ENCODE peak calls at places on chromosome 16, in nine cellular contexts. G is uterus, T is A549, X is NB4, Q is right lobe of liver, F is GM12892, W is heart left ventricle, J is H54, H is K562. N is an unnamed sample.

GRCh38 chr16:73616186-73616585 is 568.3 kb upstream of the ZFHX3 start:
- DNase-seq in G (no peak), T (peak), X (peak), Q (no peak), F (no peak), W (no peak), J (no peak), H (peak), N (no peak)

GRCh38 chr16:72404299-72404698 is 232.3 kb upstream of the PMFBP1 start:
- DNase-seq in G (no peak), T (no peak), X (no peak), Q (no peak), F (no peak), W (no peak), J (no peak), H (no peak), N (no peak)

GRCh38 chr16:57791156-57791902 is 11.0 kb downstream of the KIFC3 start:
- DNase-seq in G (no peak), T (no peak), X (peak), Q (no peak), F (no peak), W (peak), J (no peak), H (no peak), N (no peak)

GRCh38 chr16:48373258-48374050 is 11.8 kb downstream of the SIAH1 start:
- DNase-seq in G (no peak), T (no peak), X (no peak), Q (no peak), F (no peak), W (no peak), J (no peak), H (no peak), N (no peak)

GRCh38 chr16:4935231-4935855 is 1.6 kb downstream of the PPL start:
- DNase-seq in G (peak), T (no peak), X (peak), Q (peak), F (no peak), W (peak), J (no peak), H (no peak), N (no peak)

GRCh38 chr16:49458221-49458620 is 84.6 kb downstream of the C16orf78 start:
- DNase-seq in G (no peak), T (no peak), X (no peak), Q (no peak), F (no peak), W (no peak), J (no peak), H (no peak), N (no peak)

GRCh38 chr16:81778861-81779539 is at the start of gene PLCG2:
- DNase-seq in G (peak), T (peak), X (peak), Q (peak), F (peak), W (peak), J (peak), H (peak), N (peak)

GRCh38 chr16:50263940-50264929 is 2.1 kb upstream of the ADCY7 start:
- DNase-seq in G (no peak), T (peak), X (peak), Q (no peak), F (no peak), W (peak), J (no peak), H (no peak), N (peak)

GRCh38 chr16:84851192-84852127 is 31.7 kb downstream of the CRISPLD2 start:
- DNase-seq in G (no peak), T (peak), X (no peak), Q (peak), F (no peak), W (peak), J (peak), H (no peak), N (no peak)

GRCh38 chr16:30837904-30838303 is 50.9 kb upstream of the ZNF629 start:
- DNase-seq in G (no peak), T (no peak), X (no peak), Q (no peak), F (no peak), W (no peak), J (no peak), H (no peak), N (no peak)

GRCh38 chr16:53511403-53512280 is 8.6 kb upstream of the AKTIP start:
- DNase-seq in G (no peak), T (peak), X (no peak), Q (peak), F (no peak), W (no peak), J (no peak), H (no peak), N (no peak)

GRCh38 chr16:57672824-57673223 is 4.7 kb downstream of the ADGRG3 start:
- DNase-seq in G (no peak), T (no peak), X (no peak), Q (no peak), F (no peak), W (no peak), J (no peak), H (no peak), N (no peak)

GRCh38 chr16:81697886-81698635 is 81.0 kb upstream of the PLCG2 start:
- DNase-seq in G (peak), T (no peak), X (no peak), Q (peak), F (no peak), W (peak), J (no peak), H (no peak), N (no peak)

GRCh38 chr16:56848955-56849689 is 15.9 kb upstream of the SLC12A3 start:
- DNase-seq in G (peak), T (no peak), X (no peak), Q (no peak), F (no peak), W (no peak), J (peak), H (no peak), N (no peak)

GRCh38 chr16:15041260-15042011 is 14.4 kb downstream of the NTAN1 start:
- DNase-seq in G (peak), T (no peak), X (no peak), Q (peak), F (no peak), W (peak), J (no peak), H (peak), N (peak)

GRCh38 chr16:84043486-84044107 is 1.0 kb upstream of the SLC38A8 start:
- DNase-seq in G (no peak), T (no peak), X (no peak), Q (no peak), F (no peak), W (peak), J (no peak), H (peak), N (peak)

GRCh38 chr16:84740596-84741071 is 40.8 kb downstream of the USP10 start:
- DNase-seq in G (no peak), T (no peak), X (no peak), Q (no peak), F (no peak), W (no peak), J (no peak), H (no peak), N (no peak)

GRCh38 chr16:57593021-57593420 is 35.4 kb upstream of the ADGRG1 start:
- DNase-seq in G (no peak), T (no peak), X (no peak), Q (no peak), F (no peak), W (no peak), J (no peak), H (no peak), N (no peak)

GRCh38 chr16:27241658-27242057 is 26.9 kb downstream of the NSMCE1 start:
- DNase-seq in G (peak), T (no peak), X (no peak), Q (no peak), F (no peak), W (no peak), J (no peak), H (no peak), N (no peak)

GRCh38 chr16:11546522-11547485 is 39.9 kb downstream of the LITAF start:
- DNase-seq in G (no peak), T (peak), X (no peak), Q (no peak), F (no peak), W (no peak), J (no peak), H (no peak), N (no peak)

GRCh38 chr16:49399594-49400364 is 26.2 kb downstream of the C16orf78 start:
- DNase-seq in G (no peak), T (no peak), X (no peak), Q (no peak), F (peak), W (no peak), J (no peak), H (no peak), N (no peak)

GRCh38 chr16:78177927-78178326 is 78.5 kb downstream of the WWOX start:
- DNase-seq in G (no peak), T (no peak), X (peak), Q (no peak), F (no peak), W (no peak), J (no peak), H (no peak), N (no peak)

GRCh38 chr16:47461598-47462266 is 601 bp downstream of the PHKB start:
- DNase-seq in G (no peak), T (peak), X (peak), Q (no peak), F (no peak), W (no peak), J (peak), H (peak), N (peak)

GRCh38 chr16:30846649-30847402 is 47.1 kb downstream of the BCL7C start:
- DNase-seq in G (no peak), T (no peak), X (no peak), Q (no peak), F (no peak), W (no peak), J (no peak), H (no peak), N (no peak)

GRCh38 chr16:84836234-84836647 is 16.5 kb downstream of the CRISPLD2 start:
- DNase-seq in G (peak), T (peak), X (no peak), Q (no peak), F (no peak), W (peak), J (peak), H (no peak), N (no peak)

GRCh38 chr16:50985733-50986132 is 165.3 kb downstream of the SALL1 start:
- DNase-seq in G (no peak), T (no peak), X (no peak), Q (no peak), F (no peak), W (no peak), J (no peak), H (no peak), N (no peak)

GRCh38 chr16:23521037-23521743 is 10.9 kb upstream of the GGA2 start:
- DNase-seq in G (no peak), T (no peak), X (peak), Q (no peak), F (no peak), W (no peak), J (no peak), H (no peak), N (no peak)

GRCh38 chr16:49274936-49275730 is 6.5 kb downstream of the CBLN1 start:
- DNase-seq in G (no peak), T (no peak), X (no peak), Q (no peak), F (no peak), W (no peak), J (no peak), H (no peak), N (no peak)

GRCh38 chr16:14528306-14528948 is 101.6 kb downstream of the PARN start:
- DNase-seq in G (no peak), T (peak), X (no peak), Q (no peak), F (no peak), W (no peak), J (no peak), H (no peak), N (no peak)

GRCh38 chr16:16073884-16074781 is 124.7 kb downstream of the ABCC1 start:
- DNase-seq in G (no peak), T (peak), X (peak), Q (no peak), F (no peak), W (no peak), J (peak), H (no peak), N (peak)

GRCh38 chr16:88758227-88758943 is 26.6 kb downstream of the PIEZO1 start:
- DNase-seq in G (no peak), T (no peak), X (no peak), Q (no peak), F (no peak), W (no peak), J (peak), H (no peak), N (no peak)

GRCh38 chr16:88759976-88760350 is 25.1 kb downstream of the PIEZO1 start:
- DNase-seq in G (no peak), T (no peak), X (no peak), Q (no peak), F (no peak), W (no peak), J (no peak), H (no peak), N (no peak)

GRCh38 chr16:88760424-88761142 is 24.4 kb downstream of the PIEZO1 start:
- DNase-seq in G (no peak), T (no peak), X (no peak), Q (no peak), F (no peak), W (no peak), J (no peak), H (no peak), N (no peak)

GRCh38 chr16:88758944-88759244 is 26.1 kb downstream of the PIEZO1 start:
- DNase-seq in G (no peak), T (no peak), X (no peak), Q (no peak), F (no peak), W (no peak), J (no peak), H (no peak), N (no peak)

GRCh38 chr16:88759245-88759975 is 25.6 kb downstream of the PIEZO1 start:
- DNase-seq in G (peak), T (no peak), X (no peak), Q (peak), F (no peak), W (peak), J (no peak), H (peak), N (peak)
- TF ChIP-seq POLR2A in G (peak), T (no peak), X (no peak), Q (peak), F (no peak), W (no peak), J (no peak), H (no peak), N (no peak)

GRCh38 chr16:67562526-67562917 is at the start of gene CTCF:
- DNase-seq in G (peak), T (peak), X (peak), Q (peak), F (no peak), W (peak), J (no peak), H (peak), N (peak)
- TF ChIP-seq POLR2A in G (no peak), T (no peak), X (peak), Q (peak), F (no peak), W (no peak), J (peak), H (no peak), N (no peak)

DNA sequence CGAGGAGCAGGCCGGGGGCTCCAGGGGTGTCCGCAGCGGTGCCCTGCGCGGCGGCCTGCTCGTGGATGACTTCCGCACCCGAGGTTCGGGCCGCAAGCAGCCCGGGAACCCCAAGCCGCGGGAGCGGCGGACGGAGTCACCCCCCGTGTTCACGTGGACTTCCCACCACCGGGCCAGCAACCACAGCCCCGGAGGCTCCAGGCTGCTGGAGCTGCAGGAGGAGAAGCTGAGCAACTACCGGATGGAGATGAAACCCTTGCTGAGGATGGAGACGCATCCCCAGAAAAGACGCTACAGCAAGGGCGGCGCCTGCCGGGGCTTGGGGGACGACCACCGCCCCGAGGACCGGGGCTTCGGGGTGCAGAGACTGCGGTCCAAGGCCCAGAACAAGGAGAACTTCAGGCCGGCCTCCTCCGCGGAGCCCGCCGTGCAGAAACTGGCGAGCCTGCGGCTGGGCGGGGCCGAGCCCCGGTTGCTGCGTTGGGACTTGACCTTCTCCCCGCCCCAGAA is 75.8 kb downstream of the KLHDC4 start:
- DNase-seq in G (no peak), T (no peak), X (no peak), Q (no peak), F (no peak), W (no peak), J (no peak), H (no peak), N (no peak)
- TF ChIP-seq POLR2A in G (no peak), T (no peak), X (no peak), Q (no peak), F (no peak), W (no peak), J (no peak), H (no peak), N (no peak)

DNA sequence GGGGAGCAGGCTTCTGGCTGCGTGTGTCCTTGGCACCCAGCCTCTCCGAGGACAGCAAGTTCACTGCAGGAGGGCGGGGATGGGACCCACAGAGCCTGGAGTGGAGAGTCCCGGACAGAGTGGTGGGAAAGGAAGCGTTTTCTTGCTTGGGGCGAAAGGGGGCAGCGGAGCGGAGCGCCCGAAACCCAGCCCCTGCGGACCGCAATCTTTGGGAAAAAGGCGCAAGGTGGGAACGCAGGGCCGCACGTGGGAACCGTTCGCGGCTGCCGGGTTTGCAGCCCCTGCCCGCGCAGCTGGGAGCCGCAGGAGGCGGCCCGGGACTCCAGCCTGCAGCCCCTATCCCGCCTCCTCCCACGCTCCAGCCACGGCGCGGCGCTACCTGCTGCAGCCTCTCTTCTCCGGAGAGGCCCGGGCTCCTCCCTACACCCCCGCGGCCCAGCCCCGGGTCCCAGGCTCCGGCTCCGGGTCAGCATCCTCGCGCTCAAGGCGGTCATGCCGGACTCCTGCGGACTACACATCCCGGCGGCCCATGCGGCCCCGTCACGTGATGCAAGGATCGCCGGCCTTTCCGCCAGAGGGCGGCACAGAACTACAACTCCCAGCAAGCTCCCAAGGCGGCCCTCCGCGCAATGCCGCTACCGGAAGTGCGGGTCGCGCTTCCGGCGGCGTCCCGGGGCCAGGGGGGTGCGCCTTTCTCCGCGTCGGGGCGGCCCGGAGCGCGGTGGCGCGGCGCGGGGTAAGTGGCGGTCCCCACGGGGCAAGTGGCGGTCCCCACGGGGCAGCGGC is at the start of the genes NTHL1 and TSC2:
- DNase-seq in G (peak), T (peak), X (peak), Q (peak), F (peak), W (peak), J (peak), H (peak), N (peak)
- TF ChIP-seq POLR2A in G (no peak), T (peak), X (peak), Q (no peak), F (peak), W (no peak), J (peak), H (peak), N (peak)

GRCh38 chr16:22374311-22375116 is at the start of gene CDR2:
- DNase-seq in G (peak), T (peak), X (peak), Q (peak), F (peak), W (peak), J (peak), H (peak), N (peak)
- TF ChIP-seq POLR2A in G (peak), T (peak), X (peak), Q (peak), F (peak), W (peak), J (peak), H (peak), N (peak)

GRCh38 chr16:86193528-86194193 is 294.7 kb downstream of the IRF8 start:
- DNase-seq in G (no peak), T (no peak), X (no peak), Q (no peak), F (no peak), W (no peak), J (no peak), H (no peak), N (no peak)
- TF ChIP-seq POLR2A in G (no peak), T (no peak), X (no peak), Q (no peak), F (no peak), W (no peak), J (no peak), H (no peak), N (no peak)

GRCh38 chr16:3881499-3881995 is 1.0 kb upstream of the CREBBP start:
- DNase-seq in G (peak), T (no peak), X (no peak), Q (no peak), F (no peak), W (no peak), J (no peak), H (peak), N (no peak)

GRCh38 chr16:3879887-3880564 is 487 bp downstream of the CREBBP start:
- DNase-seq in G (peak), T (peak), X (peak), Q (peak), F (peak), W (peak), J (peak), H (peak), N (peak)

GRCh38 chr16:3878610-3879009 is 1.9 kb downstream of the CREBBP start:
- DNase-seq in G (no peak), T (no peak), X (peak), Q (no peak), F (no peak), W (no peak), J (no peak), H (no peak), N (no peak)

GRCh38 chr16:3880623-3881498 is at the start of gene CREBBP:
- DNase-seq in G (peak), T (peak), X (peak), Q (peak), F (peak), W (peak), J (peak), H (peak), N (peak)

DNA sequence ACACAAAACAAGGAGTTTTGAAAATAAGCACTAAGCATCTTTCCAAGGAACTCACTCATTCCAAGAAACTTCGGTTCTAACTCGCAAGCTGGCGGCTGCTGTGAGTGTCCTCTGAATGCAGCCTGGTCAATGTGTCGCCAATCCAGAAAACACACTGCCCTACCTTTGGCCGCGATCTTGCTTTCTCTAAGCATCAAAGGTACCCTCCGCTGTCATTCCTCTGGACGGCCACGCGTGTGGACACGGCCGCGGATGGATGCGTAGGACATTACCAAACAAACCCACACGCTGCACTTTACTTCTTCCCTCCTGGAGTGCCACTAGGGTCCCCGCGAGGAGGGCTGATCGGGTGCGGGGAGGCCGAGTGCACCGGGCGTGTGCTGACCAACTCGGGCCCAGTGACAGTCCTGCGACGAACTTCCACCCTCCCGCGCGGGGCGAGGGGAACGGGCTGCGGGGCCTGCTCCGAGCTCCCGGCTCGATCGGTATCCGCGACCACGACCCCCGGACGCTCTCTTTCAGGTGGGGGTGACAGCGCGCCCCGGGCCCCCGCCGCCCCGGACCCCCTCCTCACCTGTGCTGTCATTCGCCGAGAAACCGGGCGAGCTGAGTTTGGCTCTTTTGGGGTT is 1.1 kb downstream of the CREBBP start:
- DNase-seq in G (no peak), T (no peak), X (peak), Q (peak), F (no peak), W (peak), J (no peak), H (peak), N (peak)
- TF ChIP-seq POLR2A in G (no peak), T (no peak), X (no peak), Q (no peak), F (no peak), W (no peak), J (no peak), H (no peak), N (no peak)